ENCODE peak calls at places on chromosomes 11 and 22, in five cellular contexts. T, K, R, G and Q are unnamed samples.

GRCh38 chr11:46353706-46354105 is 6.4 kb downstream of the DGKZ start:
- DNase-seq in G (no peak), R (no peak), T (no peak), K (no peak), Q (no peak)

GRCh38 chr11:2534957-2535672 is 90.3 kb downstream of the KCNQ1 start:
- DNase-seq in K (no peak), R (peak), T (peak), G (no peak), Q (no peak)

GRCh38 chr22:46149998-46150549 is at the start of gene PPARA:
- DNase-seq in R (peak), G (peak), K (no peak), T (peak), Q (peak)

GRCh38 chr11:43567396-43567975 is 113.1 kb upstream of the HSD17B12 start:
- DNase-seq in R (no peak), G (peak), K (no peak), T (no peak), Q (peak)

GRCh38 chr11:133887692-133888332 is 42.5 kb upstream of the SPATA19 start:
- DNase-seq in K (no peak), G (no peak), T (no peak), R (no peak), Q (no peak)

GRCh38 chr11:102347526-102348331 is 715 bp downstream of the BIRC2 start:
- DNase-seq in G (peak), R (no peak), T (no peak), K (no peak), Q (no peak)

GRCh38 chr11:65391007-65391406 is 4.6 kb downstream of the FRMD8 start:
- DNase-seq in K (no peak), G (peak), R (no peak), T (peak), Q (no peak)

GRCh38 chr22:19438286-19438685 is 5.9 kb downstream of the MRPL40 start:
- DNase-seq in K (no peak), R (no peak), T (no peak), G (no peak), Q (no peak)

GRCh38 chr22:41857160-41857859 is 24.4 kb downstream of the SREBF2 start:
- DNase-seq in R (no peak), G (peak), K (no peak), T (no peak), Q (no peak)

GRCh38 chr11:6911946-6912345 is 8.9 kb upstream of the OR2D3 start:
- DNase-seq in G (peak), R (no peak), T (no peak), K (no peak), Q (no peak)

GRCh38 chr22:42814215-42814614 is 42.9 kb downstream of the ARFGAP3 start:
- DNase-seq in T (no peak), K (no peak), R (no peak), G (peak), Q (no peak)

GRCh38 chr11:115129771-115130306 is 374.4 kb downstream of the CADM1 start:
- DNase-seq in G (no peak), R (no peak), T (no peak), K (no peak), Q (no peak)

GRCh38 chr11:124961972-124962609 is 8.1 kb downstream of the CCDC15 start:
- DNase-seq in G (peak), K (peak), T (no peak), R (no peak), Q (peak)

GRCh38 chr11:35126000-35126878 is 12.7 kb upstream of the CD44 start:
- DNase-seq in T (no peak), K (no peak), R (no peak), G (no peak), Q (no peak)

GRCh38 chr11:99432677-99433076 is 411.9 kb downstream of the CNTN5 start:
- DNase-seq in R (no peak), T (no peak), G (no peak), K (no peak), Q (no peak)

GRCh38 chr11:1338201-1339065 is 29.0 kb upstream of the TOLLIP start:
- DNase-seq in K (no peak), R (no peak), T (peak), G (no peak), Q (no peak)

GRCh38 chr11:85827768-85828639 is 17.1 kb upstream of the SYTL2 start:
- DNase-seq in K (peak), R (no peak), T (no peak), G (peak), Q (peak)

GRCh38 chr11:79461144-79461543 is 20.3 kb upstream of the TENM4 start:
- DNase-seq in T (no peak), G (peak), R (no peak), K (no peak), Q (no peak)

GRCh38 chr11:75244052-75244814 is 3.7 kb downstream of the TPBGL start:
- DNase-seq in R (no peak), T (peak), K (no peak), G (no peak), Q (no peak)

GRCh38 chr11:14894657-14895598 is 2.9 kb upstream of the CYP2R1 start:
- DNase-seq in R (peak), G (peak), T (peak), K (no peak), Q (peak)

GRCh38 chr11:25991476-25991875 is 340.5 kb upstream of the ANO3 start:
- DNase-seq in R (no peak), K (no peak), T (no peak), G (no peak), Q (no peak)

GRCh38 chr11:119065369-119065768 is 2.2 kb upstream of the VPS11 start:
- DNase-seq in R (no peak), K (no peak), T (no peak), G (peak), Q (no peak)

GRCh38 chr22:36197601-36198146 is 3.9 kb downstream of the APOL4 start:
- DNase-seq in R (no peak), T (no peak), K (no peak), G (peak), Q (no peak)

GRCh38 chr22:43471186-43471585 is 59.4 kb downstream of the MPPED1 start:
- DNase-seq in T (no peak), R (no peak), K (no peak), G (no peak), Q (no peak)

GRCh38 chr11:86722041-86722440 is 49.6 kb upstream of the ME3 start:
- DNase-seq in G (peak), R (no peak), K (no peak), T (no peak), Q (no peak)

GRCh38 chr11:126029805-126030204 is 32.9 kb downstream of the CDON start:
- DNase-seq in K (no peak), G (no peak), R (no peak), T (no peak), Q (no peak)

GRCh38 chr11:126029237-126029636 is 33.4 kb downstream of the CDON start:
- DNase-seq in R (no peak), T (no peak), K (no peak), G (no peak), Q (no peak)

GRCh38 chr11:126024143-126024542 is 38.5 kb downstream of the CDON start:
- DNase-seq in T (no peak), R (no peak), K (no peak), G (no peak), Q (no peak)

GRCh38 chr11:126025822-126026221 is 36.8 kb downstream of the CDON start:
- DNase-seq in G (no peak), T (no peak), K (no peak), R (no peak), Q (no peak)

DNA sequence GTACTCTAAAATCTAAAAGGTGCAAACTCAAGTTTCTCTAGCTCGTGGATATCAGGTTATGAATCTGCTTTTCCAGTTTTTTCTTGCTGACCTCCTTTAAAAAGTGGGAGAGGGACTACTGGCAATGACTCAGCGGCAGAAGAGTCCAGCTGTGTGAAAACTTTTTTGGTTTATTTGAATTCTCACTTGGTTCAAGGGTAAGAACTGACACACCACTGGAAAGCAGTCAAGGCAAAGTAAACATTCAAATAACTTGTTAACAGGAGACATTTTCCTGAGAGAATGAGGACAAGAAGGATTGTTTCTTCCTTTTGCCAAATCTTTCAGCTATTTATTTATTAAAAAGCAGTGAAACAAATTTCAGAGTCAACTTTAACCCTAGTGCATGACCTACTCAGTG is 36.1 kb downstream of the CDON start:
- DNase-seq in G (no peak), R (no peak), K (no peak), T (no peak), Q (no peak)
- TF ChIP-seq CTCF in G (no peak), R (no peak), K (no peak), T (no peak), Q (no peak)

DNA sequence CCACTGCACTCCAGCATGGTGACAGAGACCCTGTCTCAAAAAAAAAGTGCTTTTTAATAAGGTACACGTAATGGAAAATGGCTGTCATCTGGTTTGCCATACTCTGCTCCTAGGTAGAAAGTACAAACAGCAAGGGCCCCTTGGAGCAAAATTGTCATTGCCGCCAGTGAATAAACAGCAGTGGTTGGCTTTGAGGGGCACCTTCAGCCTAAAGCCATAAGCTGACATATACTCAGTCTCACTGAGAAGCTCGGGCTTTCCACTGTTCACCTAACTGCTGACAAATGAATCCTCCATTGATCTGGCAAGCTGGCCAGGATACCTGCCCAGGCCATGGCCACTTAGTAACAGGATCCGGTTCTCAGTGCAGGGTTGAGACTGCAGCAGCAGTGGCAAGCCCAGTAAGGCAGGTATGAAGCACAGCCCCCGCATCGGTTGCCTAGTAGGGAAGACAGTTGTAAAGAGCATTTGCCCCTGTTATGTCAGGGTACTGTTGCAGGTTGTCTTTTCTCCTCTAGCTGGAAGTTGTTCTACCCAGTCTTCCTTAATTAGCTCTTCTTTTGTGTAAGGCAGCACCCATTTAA is 38.8 kb downstream of the MARK2 start:
- DNase-seq in G (no peak), T (no peak), R (no peak), K (no peak), Q (no peak)
- TF ChIP-seq CTCF in G (no peak), T (no peak), R (no peak), K (no peak), Q (no peak)

GRCh38 chr11:16738949-16739262 is 459 bp downstream of the C11orf58 start:
- DNase-seq in T (no peak), R (no peak), G (no peak), K (peak), Q (no peak)

GRCh38 chr11:16737860-16738197 is 618 bp upstream of the C11orf58 start:
- DNase-seq in G (peak), R (no peak), K (no peak), T (no peak), Q (no peak)

GRCh38 chr11:16741473-16741872 is 3.0 kb downstream of the C11orf58 start:
- DNase-seq in K (no peak), R (peak), T (peak), G (no peak), Q (no peak)

GRCh38 chr11:16739326-16739875 is 954 bp downstream of the C11orf58 start:
- DNase-seq in K (no peak), R (no peak), G (peak), T (no peak), Q (no peak)

DNA sequence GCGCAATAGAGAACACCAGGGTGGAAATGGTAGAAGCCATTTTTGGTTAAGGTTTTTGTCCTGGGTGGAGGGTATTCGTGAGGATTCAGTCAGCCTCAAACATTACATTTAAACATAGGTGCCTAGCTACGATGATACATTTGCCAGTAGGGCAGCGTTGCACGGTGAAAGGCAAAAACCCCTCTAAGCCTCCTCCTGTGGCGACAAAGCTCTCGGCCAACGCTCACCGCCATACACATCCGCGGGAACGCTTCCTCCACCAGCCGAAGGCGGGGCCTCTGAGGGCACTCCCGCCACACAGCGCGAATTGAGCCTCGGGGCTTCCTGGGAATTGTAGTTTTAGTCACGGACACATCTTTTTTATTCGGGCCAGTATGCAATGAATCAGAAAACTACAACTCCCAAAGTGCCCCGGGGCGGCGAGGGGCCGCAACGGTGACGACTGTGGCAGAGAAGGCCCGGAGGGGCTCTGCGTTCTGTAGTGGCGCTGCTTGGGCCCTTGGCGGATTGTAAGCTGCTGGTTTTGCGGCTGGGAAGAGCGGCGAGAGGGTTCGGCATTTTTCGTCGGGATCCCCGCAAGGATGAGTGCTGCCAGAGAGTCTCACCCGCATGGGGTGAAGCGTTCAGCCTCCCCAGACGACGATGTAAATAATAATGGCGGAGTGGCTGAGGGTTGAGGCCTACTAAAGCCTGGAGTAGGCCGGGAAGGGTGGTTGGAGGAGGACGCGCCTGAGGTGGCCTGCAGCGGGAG is at the start of gene C11orf58:
- DNase-seq in T (peak), K (peak), G (peak), R (peak), Q (peak)
- TF ChIP-seq CTCF in T (no peak), K (no peak), G (no peak), R (no peak), Q (no peak)

GRCh38 chr11:101288392-101288791 is 158.8 kb upstream of the PGR start:
- DNase-seq in G (no peak), K (no peak), T (no peak), R (no peak), Q (no peak)
- TF ChIP-seq CTCF in G (no peak), K (no peak), T (peak), R (no peak), Q (no peak)

GRCh38 chr11:122711362-122711761 is 55.8 kb downstream of the UBASH3B start:
- DNase-seq in K (no peak), T (no peak), G (no peak), R (no peak), Q (no peak)

GRCh38 chr11:122709042-122709760 is 53.7 kb downstream of the UBASH3B start:
- DNase-seq in K (peak), T (no peak), G (peak), R (no peak), Q (no peak)

GRCh38 chr11:122714484-122714883 is 59.0 kb downstream of the UBASH3B start:
- DNase-seq in G (no peak), T (no peak), R (no peak), K (no peak), Q (no peak)

GRCh38 chr11:122714021-122714420 is 58.5 kb downstream of the UBASH3B start:
- DNase-seq in T (no peak), R (no peak), G (no peak), K (no peak), Q (no peak)

DNA sequence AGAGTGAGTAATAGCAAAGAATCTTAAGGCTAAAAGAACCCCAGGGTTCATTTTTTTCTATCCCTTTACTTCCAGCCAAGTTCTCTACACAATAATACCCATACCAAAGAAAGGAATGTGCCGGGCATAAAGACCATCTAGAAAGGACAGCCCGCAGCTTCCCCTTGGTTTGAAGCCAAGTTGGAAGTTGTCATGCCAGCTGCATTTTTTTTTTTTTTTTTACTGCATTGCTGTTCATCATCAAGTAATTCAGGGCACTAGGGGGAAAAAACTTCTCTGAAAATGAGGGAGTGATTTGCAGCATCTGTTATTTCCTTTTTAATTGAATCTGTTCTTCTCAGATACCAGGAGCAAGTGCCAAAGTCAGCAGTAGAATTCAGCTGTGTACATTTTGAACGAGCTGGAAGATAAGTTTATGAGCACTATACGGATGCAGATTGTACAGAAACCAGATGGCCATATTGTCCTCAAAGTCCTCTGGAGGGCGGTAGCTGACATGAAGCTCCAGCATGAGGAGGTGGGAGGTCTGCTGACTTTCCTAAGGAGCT is 56.4 kb downstream of the UBASH3B start:
- DNase-seq in T (no peak), R (no peak), G (peak), K (no peak), Q (no peak)
- TF ChIP-seq CTCF in T (no peak), R (no peak), G (peak), K (no peak), Q (no peak)

GRCh38 chr11:77147036-77147315 is 18.9 kb downstream of the MYO7A start:
- DNase-seq in T (no peak), G (no peak), K (no peak), R (peak), Q (no peak)
- TF ChIP-seq CTCF in T (no peak), G (no peak), K (no peak), R (no peak), Q (no peak)

GRCh38 chr22:38239101-38239761 is 33.6 kb downstream of the TMEM184B start:
- DNase-seq in K (no peak), T (no peak), R (peak), G (peak), Q (peak)
- TF ChIP-seq CTCF in K (peak), T (no peak), R (peak), G (peak), Q (peak)